ENCODE peak calls at places on chromosomes 11 and 22, in eight cellular contexts. O, J, F, H, Q, M, T and P are unnamed samples.

GRCh38 chr11:57251491-57252104 is 14.5 kb upstream of the APLNR start:
- DNase-seq in O (no peak), J (no peak), F (no peak), H (no peak), Q (no peak), M (no peak), T (peak), P (no peak)

GRCh38 chr11:17725174-17725573 is 5.8 kb downstream of the MYOD1 start:
- DNase-seq in O (no peak), J (no peak), F (no peak), H (no peak), Q (no peak), M (no peak), T (no peak), P (no peak)

GRCh38 chr11:133693110-133693509 is 152.2 kb downstream of the SPATA19 start:
- DNase-seq in O (no peak), J (no peak), F (no peak), H (no peak), Q (no peak), M (peak), T (no peak), P (peak)

GRCh38 chr11:129946965-129947364 is 51.6 kb upstream of the NFRKB start:
- DNase-seq in O (no peak), J (no peak), F (no peak), H (no peak), Q (no peak), M (no peak), T (no peak), P (no peak)

GRCh38 chr11:66559141-66559861 is 9.1 kb downstream of the CTSF start:
- DNase-seq in O (no peak), J (peak), F (no peak), H (no peak), Q (peak), M (no peak), T (peak), P (no peak)

GRCh38 chr11:117022526-117022925 is 75.7 kb downstream of the SIK3 start:
- DNase-seq in O (no peak), J (no peak), F (no peak), H (no peak), Q (no peak), M (no peak), T (no peak), P (no peak)

GRCh38 chr22:41288245-41288946 is 2.4 kb upstream of the RANGAP1 start:
- DNase-seq in O (peak), J (no peak), F (no peak), H (peak), Q (peak), M (no peak), T (no peak), P (peak)

GRCh38 chr22:27993774-27994350 is 74.8 kb upstream of the PITPNB start:
- DNase-seq in O (no peak), J (no peak), F (peak), H (no peak), Q (peak), M (no peak), T (no peak), P (no peak)

GRCh38 chr11:134038897-134039470 is 29.9 kb upstream of the JAM3 start:
- DNase-seq in O (no peak), J (no peak), F (no peak), H (no peak), Q (no peak), M (no peak), T (no peak), P (no peak)

GRCh38 chr22:30474683-30475424 is 3.0 kb upstream of the SEC14L3 start:
- DNase-seq in O (no peak), J (no peak), F (no peak), H (no peak), Q (no peak), M (no peak), T (no peak), P (no peak)

GRCh38 chr11:60703374-60703773 is 4.0 kb downstream of the MS4A8 start:
- DNase-seq in O (no peak), J (no peak), F (no peak), H (no peak), Q (no peak), M (peak), T (no peak), P (no peak)

GRCh38 chr11:7955191-7955590 is 10.1 kb downstream of the NLRP10 start:
- DNase-seq in O (no peak), J (no peak), F (no peak), H (no peak), Q (no peak), M (no peak), T (no peak), P (no peak)

GRCh38 chr11:131356201-131356600 is 14.2 kb upstream of the NTM start:
- DNase-seq in O (no peak), J (no peak), F (no peak), H (no peak), Q (no peak), M (no peak), T (no peak), P (no peak)

GRCh38 chr11:45141171-45141570 is 5.3 kb upstream of the PRDM11 start:
- DNase-seq in O (no peak), J (no peak), F (no peak), H (no peak), Q (no peak), M (peak), T (no peak), P (no peak)

GRCh38 chr11:116731821-116732739 is 40.7 kb downstream of the BUD13 start:
- DNase-seq in O (no peak), J (no peak), F (peak), H (no peak), Q (no peak), M (no peak), T (no peak), P (no peak)

GRCh38 chr22:42489000-42489399 is 30.6 kb downstream of the RRP7A start:
- DNase-seq in O (no peak), J (no peak), F (no peak), H (no peak), Q (no peak), M (no peak), T (no peak), P (no peak)

GRCh38 chr22:31093956-31094622 is 13.0 kb downstream of the SMTN start:
- DNase-seq in O (no peak), J (peak), F (no peak), H (no peak), Q (peak), M (no peak), T (no peak), P (no peak)

GRCh38 chr11:126152586-126152985 is 58.9 kb downstream of the RPUSD4 start:
- DNase-seq in O (no peak), J (no peak), F (no peak), H (no peak), Q (no peak), M (no peak), T (no peak), P (no peak)

GRCh38 chr22:40668611-40669390 is 10.5 kb upstream of the MCHR1 start:
- DNase-seq in O (peak), J (no peak), F (no peak), H (peak), Q (no peak), M (no peak), T (peak), P (no peak)

GRCh38 chr11:33375236-33375635 is 118.1 kb downstream of the HIPK3 start:
- DNase-seq in O (no peak), J (no peak), F (no peak), H (no peak), Q (no peak), M (no peak), T (no peak), P (no peak)

GRCh38 chr11:134032501-134033091 is 36.3 kb upstream of the JAM3 start:
- DNase-seq in O (no peak), J (no peak), F (no peak), H (no peak), Q (no peak), M (no peak), T (no peak), P (no peak)

GRCh38 chr11:304915-305833 is 2.4 kb upstream of the IFITM2 start:
- DNase-seq in O (peak), J (peak), F (no peak), H (peak), Q (peak), M (no peak), T (peak), P (no peak)

DNA sequence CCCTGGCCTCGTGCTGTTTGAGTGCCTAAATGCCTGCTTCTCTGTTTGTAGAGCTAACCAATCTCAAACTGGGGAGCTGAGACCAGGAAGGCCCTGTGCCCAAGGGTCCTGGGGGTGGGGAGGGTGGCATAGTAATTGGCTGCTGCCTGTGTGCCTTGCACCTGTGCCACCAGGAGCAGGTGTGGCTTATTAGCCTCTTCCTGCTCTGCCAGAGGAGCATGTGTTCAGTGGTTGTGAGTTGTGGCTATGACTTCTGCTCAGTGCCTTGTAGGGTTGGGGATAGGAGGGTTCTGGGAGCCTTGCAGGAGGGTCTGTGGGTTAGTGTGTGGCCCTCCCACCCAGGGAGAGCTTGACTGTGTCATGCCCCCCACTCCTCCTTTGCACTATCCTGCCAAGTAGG is 109.2 kb downstream of the ZBTB16 start:
- DNase-seq in O (no peak), J (no peak), F (no peak), H (no peak), Q (peak), M (no peak), T (no peak), P (no peak)
- H3K27ac ChIP-seq in O (no peak), J (no peak), F (peak), H (no peak), Q (peak), M (peak), T (no peak), P (peak)

DNA sequence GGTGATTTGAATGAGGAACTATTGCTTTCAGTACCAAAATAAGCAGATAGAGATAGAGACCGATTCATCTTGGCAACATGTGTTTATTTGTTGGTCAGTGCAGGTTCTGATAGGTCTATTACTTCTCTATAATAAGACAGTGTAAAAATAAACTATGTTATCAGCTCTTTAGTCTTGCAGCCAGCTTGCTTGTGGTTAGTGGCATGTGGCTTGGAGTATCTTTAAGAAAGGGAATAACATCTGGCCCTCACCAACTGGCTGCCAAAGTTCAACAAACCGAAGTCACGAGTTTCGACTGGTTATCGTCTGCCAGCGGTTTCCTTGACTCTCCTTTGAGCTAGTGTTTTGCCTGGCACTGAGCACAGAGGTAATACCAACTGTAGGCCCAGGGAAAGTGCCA is 71.8 kb downstream of the CTTN start:
- DNase-seq in O (no peak), J (no peak), F (no peak), H (no peak), Q (no peak), M (no peak), T (peak), P (no peak)
- TF ChIP-seq EP300 in O (no peak), J (no peak), F (no peak), H (no peak), Q (no peak), M (no peak), T (no peak), P (no peak)

DNA sequence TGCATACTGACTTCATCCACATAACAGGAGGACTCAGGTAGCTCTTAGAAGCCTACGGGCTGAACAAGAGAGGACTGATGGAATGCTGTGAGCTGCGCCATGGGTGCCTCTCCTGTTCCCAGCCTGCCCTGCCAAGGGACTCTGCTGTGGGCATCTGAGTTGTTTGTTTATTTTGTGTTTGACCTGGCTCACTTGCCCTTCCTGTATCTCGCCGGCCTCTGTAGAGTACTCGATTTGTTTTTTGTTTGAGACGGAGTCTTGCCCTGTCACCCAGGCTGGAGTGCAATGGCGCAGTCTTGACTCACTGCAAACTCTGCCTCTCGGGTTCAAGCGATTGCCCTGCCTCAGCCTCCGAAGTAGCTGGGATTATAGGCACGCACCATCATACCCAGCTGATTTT is 1.8 kb downstream of the TTC38 start:
- DNase-seq in O (no peak), J (no peak), F (peak), H (no peak), Q (no peak), M (no peak), T (no peak), P (no peak)
- H3K27ac ChIP-seq in O (no peak), J (no peak), F (no peak), H (peak), Q (peak), M (no peak), T (no peak), P (peak)

GRCh38 chr22:19002684-19003038 is 66.6 kb upstream of the PRODH start:
- DNase-seq in O (no peak), J (no peak), F (no peak), H (no peak), Q (no peak), M (no peak), T (no peak), P (no peak)
- TF ChIP-seq EP300 in O (no peak), J (no peak), F (no peak), H (no peak), Q (no peak), M (no peak), T (no peak), P (no peak)

GRCh38 chr22:20128619-20128901 is 3.0 kb upstream of the ZDHHC8 start:
- DNase-seq in O (no peak), J (no peak), F (no peak), H (no peak), Q (no peak), M (no peak), T (no peak), P (no peak)
- H3K27ac ChIP-seq in O (no peak), J (no peak), F (no peak), H (peak), Q (no peak), M (no peak), T (no peak), P (no peak)

GRCh38 chr11:21774212-21774611 is 418.7 kb upstream of the ANO5 start:
- DNase-seq in O (no peak), J (no peak), F (no peak), H (no peak), Q (no peak), M (no peak), T (no peak), P (no peak)
- TF ChIP-seq EP300 in O (no peak), J (no peak), F (no peak), H (no peak), Q (no peak), M (no peak), T (no peak), P (no peak)

GRCh38 chr22:17086301-17086700 is 1.5 kb downstream of the IL17RA start:
- DNase-seq in O (no peak), J (no peak), F (peak), H (no peak), Q (no peak), M (no peak), T (no peak), P (no peak)

GRCh38 chr22:17086750-17087149 is 1.9 kb downstream of the IL17RA start:
- DNase-seq in O (no peak), J (no peak), F (peak), H (no peak), Q (no peak), M (no peak), T (no peak), P (no peak)

GRCh38 chr22:17084554-17085276 is at the start of gene IL17RA:
- DNase-seq in O (peak), J (peak), F (peak), H (peak), Q (peak), M (peak), T (peak), P (peak)

GRCh38 chr22:17085277-17086091 is 684 bp downstream of the IL17RA start:
- DNase-seq in O (no peak), J (no peak), F (peak), H (no peak), Q (peak), M (no peak), T (peak), P (peak)

DNA sequence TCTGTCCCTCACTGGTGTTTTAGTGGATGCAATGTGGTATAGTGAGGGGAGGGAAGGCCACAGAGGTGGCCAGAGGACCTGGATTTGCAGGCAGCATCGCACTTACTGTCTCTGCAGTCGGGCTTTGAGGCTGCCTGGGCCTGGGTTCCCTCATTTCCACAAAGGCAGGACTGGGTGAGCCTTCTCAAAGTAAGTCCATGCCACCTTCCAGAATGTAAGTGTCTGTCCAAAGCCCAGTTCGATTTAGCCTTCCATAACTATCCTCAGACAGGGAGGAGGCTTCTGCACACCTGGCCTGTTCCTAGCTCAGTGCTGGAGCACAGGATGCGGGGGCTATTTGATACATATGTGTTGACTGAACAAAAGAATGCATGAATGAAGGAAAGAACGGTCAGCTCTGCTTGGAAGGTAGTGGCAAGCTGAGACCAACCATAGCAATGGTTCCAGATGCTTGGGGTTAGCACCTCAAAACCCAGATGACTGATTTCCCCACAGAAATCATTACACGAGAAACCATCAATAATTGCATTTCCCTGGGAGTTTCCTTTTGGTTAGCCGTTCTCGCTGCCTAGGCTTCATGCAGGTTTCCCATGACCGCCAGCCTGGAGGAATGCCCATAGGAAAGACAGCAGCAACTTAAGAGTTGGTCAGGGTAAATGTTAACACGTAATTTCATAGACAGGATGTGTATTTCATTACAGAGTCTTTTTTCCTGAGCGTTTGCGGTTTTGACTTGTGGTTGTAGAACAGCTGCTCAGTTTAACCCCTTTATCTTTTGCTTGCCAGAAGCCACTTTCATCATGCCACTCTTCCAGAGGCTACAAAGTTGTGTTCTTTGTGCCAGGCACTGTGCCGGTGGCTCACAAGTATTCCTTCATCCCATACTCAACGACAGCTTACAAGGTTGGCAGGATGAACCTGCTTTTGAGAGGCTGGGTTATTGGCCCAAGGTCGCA is 2.7 kb downstream of the IL17RA start:
- DNase-seq in O (no peak), J (no peak), F (peak), H (no peak), Q (no peak), M (no peak), T (no peak), P (no peak)
- H3K27ac ChIP-seq in O (no peak), J (no peak), F (no peak), H (no peak), Q (peak), M (no peak), T (no peak), P (peak)

GRCh38 chr11:16194566-16194965 is 161.8 kb downstream of the SOX6 start:
- DNase-seq in O (no peak), J (no peak), F (no peak), H (no peak), Q (no peak), M (no peak), T (no peak), P (no peak)
- TF ChIP-seq EP300 in O (no peak), J (no peak), F (no peak), H (no peak), Q (no peak), M (no peak), T (no peak), P (no peak)

GRCh38 chr11:1761857-1762536 is 1.7 kb downstream of the CTSD start:
- DNase-seq in O (no peak), J (no peak), F (no peak), H (no peak), Q (no peak), M (no peak), T (no peak), P (peak)
- H3K27ac ChIP-seq in O (peak), J (no peak), F (peak), H (peak), Q (peak), M (peak), T (peak), P (peak)